ENCODE peak calls at places on chromosomes 13 and 19, in five cellular contexts. One of them, this sample, is unnamed.

GRCh38 chr19:10816691-10817090 is 19.3 kb downstream of the TMED1 start:
- DNase-seq in Karpas-422: no peak
- DNase-seq in SHP77: no peak
- DNase-seq in upper lobe of left lung: no peak
- DNase-seq in stimulated activated naive CD4-positive, alpha-beta T cell: no peak
- DNase-seq in this sample: no peak

GRCh38 chr13:53782400-53783030 is 753.9 kb downstream of the OLFM4 start:
- DNase-seq in SHP77: peak
- DNase-seq in Karpas-422: peak
- DNase-seq in upper lobe of left lung: no peak
- DNase-seq in stimulated activated naive CD4-positive, alpha-beta T cell: no peak
- DNase-seq in this sample: peak

GRCh38 chr13:46803586-46803985 is 6.6 kb upstream of the ESD start:
- DNase-seq in SHP77: no peak
- DNase-seq in Karpas-422: no peak
- DNase-seq in stimulated activated naive CD4-positive, alpha-beta T cell: no peak
- DNase-seq in upper lobe of left lung: no peak
- DNase-seq in this sample: no peak

GRCh38 chr13:47499358-47500150 is 501.5 kb downstream of the SUCLA2 start:
- DNase-seq in stimulated activated naive CD4-positive, alpha-beta T cell: no peak
- DNase-seq in upper lobe of left lung: no peak
- DNase-seq in Karpas-422: no peak
- DNase-seq in SHP77: no peak
- DNase-seq in this sample: no peak

GRCh38 chr13:97780486-97780885 is 173.0 kb upstream of the IPO5 start:
- DNase-seq in SHP77: no peak
- DNase-seq in Karpas-422: no peak
- DNase-seq in upper lobe of left lung: no peak
- DNase-seq in stimulated activated naive CD4-positive, alpha-beta T cell: no peak
- DNase-seq in this sample: no peak

GRCh38 chr13:33015275-33015674 is 948 bp upstream of the KL start:
- DNase-seq in upper lobe of left lung: peak
- DNase-seq in stimulated activated naive CD4-positive, alpha-beta T cell: no peak
- DNase-seq in Karpas-422: peak
- DNase-seq in SHP77: no peak
- DNase-seq in this sample: no peak

GRCh38 chr13:98349731-98350305 is 172.7 kb upstream of the RNF113B start:
- DNase-seq in Karpas-422: peak
- DNase-seq in SHP77: peak
- DNase-seq in stimulated activated naive CD4-positive, alpha-beta T cell: no peak
- DNase-seq in upper lobe of left lung: peak
- DNase-seq in this sample: no peak

GRCh38 chr13:110388141-110388943 is 81.3 kb downstream of the COL4A2 start:
- DNase-seq in stimulated activated naive CD4-positive, alpha-beta T cell: no peak
- DNase-seq in SHP77: no peak
- DNase-seq in Karpas-422: no peak
- DNase-seq in upper lobe of left lung: peak
- DNase-seq in this sample: no peak

GRCh38 chr13:37102896-37103295 is 2.6 kb downstream of the CSNK1A1L start:
- DNase-seq in Karpas-422: no peak
- DNase-seq in stimulated activated naive CD4-positive, alpha-beta T cell: no peak
- DNase-seq in upper lobe of left lung: no peak
- DNase-seq in SHP77: no peak
- DNase-seq in this sample: no peak

GRCh38 chr19:12133069-12133468 is 7.1 kb downstream of the ZNF20 start:
- DNase-seq in Karpas-422: no peak
- DNase-seq in stimulated activated naive CD4-positive, alpha-beta T cell: no peak
- DNase-seq in upper lobe of left lung: no peak
- DNase-seq in SHP77: no peak
- DNase-seq in this sample: no peak

GRCh38 chr19:7869910-7870511 is 4.2 kb downstream of the PRR36 start:
- DNase-seq in upper lobe of left lung: peak
- DNase-seq in SHP77: peak
- DNase-seq in Karpas-422: peak
- DNase-seq in stimulated activated naive CD4-positive, alpha-beta T cell: peak
- DNase-seq in this sample: no peak

GRCh38 chr13:44160549-44161278 is 212.9 kb upstream of the SERP2 start:
- DNase-seq in stimulated activated naive CD4-positive, alpha-beta T cell: no peak
- DNase-seq in upper lobe of left lung: no peak
- DNase-seq in SHP77: no peak
- DNase-seq in Karpas-422: no peak
- DNase-seq in this sample: no peak

GRCh38 chr13:64274481-64275217 is 2859.0 kb upstream of the PCDH20 start:
- DNase-seq in SHP77: no peak
- DNase-seq in Karpas-422: no peak
- DNase-seq in upper lobe of left lung: no peak
- DNase-seq in stimulated activated naive CD4-positive, alpha-beta T cell: no peak
- DNase-seq in this sample: no peak

GRCh38 chr13:94464771-94465170 is 14.7 kb downstream of the DCT start:
- DNase-seq in upper lobe of left lung: no peak
- DNase-seq in Karpas-422: no peak
- DNase-seq in stimulated activated naive CD4-positive, alpha-beta T cell: no peak
- DNase-seq in SHP77: no peak
- DNase-seq in this sample: no peak

GRCh38 chr13:101397742-101398141 is 18.6 kb downstream of the NALCN start:
- DNase-seq in SHP77: no peak
- DNase-seq in upper lobe of left lung: no peak
- DNase-seq in Karpas-422: no peak
- DNase-seq in stimulated activated naive CD4-positive, alpha-beta T cell: no peak
- DNase-seq in this sample: no peak

GRCh38 chr13:72970301-72970880 is 88.4 kb upstream of the KLF5 start:
- DNase-seq in SHP77: no peak
- DNase-seq in Karpas-422: no peak
- DNase-seq in upper lobe of left lung: no peak
- DNase-seq in stimulated activated naive CD4-positive, alpha-beta T cell: no peak
- DNase-seq in this sample: no peak

This sample was measured in NCI-H2029 treated with DMSO at 0.1 percent for 48 hours.